ENCODE peak calls at places on chromosomes 7 and 10, in five cellular contexts. Q is right cardiac atrium, Z is ovary, J is cardiac muscle cell, E is colonic mucosa. K is an unnamed sample.
A peak's percentile ranks its signal among the peaks of the same experiment; 100 is the strongest.

GRCh38 chr7:30841801-30842541 is 69.7 kb upstream of the AQP1 start:
- DNase-seq in Z (no peak), Q (no peak), E (no peak), J (no peak), K (no peak)

GRCh38 chr10:21521910-21522533 is 3.5 kb downstream of the SKIDA1 start:
- DNase-seq in E (no peak), J (no peak), Z (no peak), Q (no peak), K (no peak)

GRCh38 chr10:4511559-4511958 is 314.4 kb upstream of the AKR1E2 start:
- DNase-seq in Z (no peak), J (no peak), Q (no peak), E (no peak), K (no peak)

GRCh38 chr10:93175490-93175889 is 101.8 kb downstream of the CYP26A1 start:
- DNase-seq in E (no peak), Q (no peak), J (no peak), Z (no peak), K (no peak)

GRCh38 chr10:72736176-72736795 is 44.3 kb downstream of the MCU start:
- DNase-seq in Z (no peak), E (no peak), J (peak; percentile 87), Q (no peak), K (peak; percentile 33)

GRCh38 chr10:68542046-68542445 is 14.7 kb upstream of the SLC25A16 start:
- DNase-seq in J (peak; percentile 8), Z (no peak), Q (no peak), E (no peak), K (no peak)

GRCh38 chr10:25017247-25017590 is 807 bp downstream of the THNSL1 start:
- DNase-seq in Q (no peak), J (peak; percentile 29), E (peak; percentile 43), Z (peak; percentile 12), K (no peak)

GRCh38 chr7:104272767-104273384 is 55.5 kb upstream of the LHFPL3 start:
- DNase-seq in J (peak; percentile 53), Q (no peak), E (peak; percentile 20), Z (no peak), K (peak; percentile 41)

GRCh38 chr7:117458977-117459583 is 20.7 kb upstream of the CFTR start:
- DNase-seq in J (peak; percentile 59), E (no peak), Z (no peak), Q (no peak), K (no peak)

GRCh38 chr10:101536800-101537199 is 51.3 kb downstream of the POLL start:
- DNase-seq in Z (no peak), J (peak; percentile 32), Q (no peak), E (no peak), K (peak; percentile 49)

GRCh38 chr7:99080679-99081078 is 63.2 kb downstream of the SMURF1 start:
- DNase-seq in Z (no peak), Q (no peak), E (no peak), J (no peak), K (no peak)
- H3K4me1 ChIP-seq in Z (peaks cover 7% of the 10 kb centered on the region), Q (peaks cover 5% of the 10 kb centered on the region), E (peaks cover 7% of the 10 kb centered on the region), J (no peaks in the 10 kb centered on the region), K (peaks cover 26% of the 10 kb centered on the region)

DNA sequence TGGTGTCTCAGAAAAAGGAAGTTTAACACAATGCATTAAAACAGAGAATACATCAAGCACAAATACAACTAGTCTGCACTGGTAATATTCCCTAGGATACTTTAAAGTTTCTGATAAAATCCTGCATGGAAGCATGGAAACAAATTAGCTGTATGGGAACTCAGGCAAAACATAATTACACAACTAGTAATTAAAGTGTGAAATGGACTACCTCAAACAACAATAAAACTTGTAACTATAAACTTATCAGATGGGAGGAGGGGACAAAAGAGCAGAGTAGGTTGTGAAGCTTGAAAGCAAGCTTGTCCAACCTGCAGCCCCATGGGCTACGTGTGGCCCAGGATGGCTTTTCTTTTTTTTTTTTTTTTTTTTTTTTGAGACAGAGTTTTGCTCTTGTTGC is 98.9 kb downstream of the PARD3 start:
- DNase-seq in E (no peak), Q (no peak), J (no peak), Z (no peak), K (no peak)
- H3K4me1 ChIP-seq in E (peaks cover 11% of the 10 kb centered on the region), Q (peaks cover 9% of the 10 kb centered on the region), J (peaks cover 3% of the 10 kb centered on the region), Z (peaks cover 25% of the 10 kb centered on the region), K (peaks cover 78% of the 10 kb centered on the region)

GRCh38 chr10:47404937-47405336 is 20.8 kb upstream of the ZNF488 start:
- DNase-seq in J (no peak), Z (no peak), E (no peak), Q (no peak), K (no peak)
- H3K4me1 ChIP-seq in J (peaks cover 8% of the 10 kb centered on the region), Z (peaks cover 5% of the 10 kb centered on the region), E (no peaks in the 10 kb centered on the region), Q (peaks cover 11% of the 10 kb centered on the region), K (peaks cover 66% of the 10 kb centered on the region)

GRCh38 chr7:140211698-140212097 is 34.9 kb upstream of the KDM7A start:
- DNase-seq in J (no peak), E (no peak), Z (no peak), Q (no peak), K (no peak)
- H3K4me1 ChIP-seq in J (no peaks in the 10 kb centered on the region), E (peaks cover 14% of the 10 kb centered on the region), Z (no peaks in the 10 kb centered on the region), Q (no peaks in the 10 kb centered on the region), K (no peaks in the 10 kb centered on the region)

GRCh38 chr7:134367956-134368749 is 51.4 kb upstream of the SLC35B4 start:
- DNase-seq in E (no peak), Q (no peak), J (no peak), Z (no peak), K (no peak)

GRCh38 chr7:134365341-134366054 is 48.8 kb upstream of the SLC35B4 start:
- DNase-seq in Z (no peak), J (peak; percentile 90), E (no peak), Q (no peak), K (peak; percentile 78)

GRCh38 chr7:134364619-134365037 is 47.9 kb upstream of the SLC35B4 start:
- DNase-seq in J (peak; percentile 64), Q (no peak), E (no peak), Z (no peak), K (peak; percentile 99)

GRCh38 chr7:134368851-134369533 is 52.3 kb upstream of the SLC35B4 start:
- DNase-seq in J (peak; percentile 97), E (peak; percentile 49), Z (no peak), Q (peak; percentile 45), K (peak; percentile 97)

DNA sequence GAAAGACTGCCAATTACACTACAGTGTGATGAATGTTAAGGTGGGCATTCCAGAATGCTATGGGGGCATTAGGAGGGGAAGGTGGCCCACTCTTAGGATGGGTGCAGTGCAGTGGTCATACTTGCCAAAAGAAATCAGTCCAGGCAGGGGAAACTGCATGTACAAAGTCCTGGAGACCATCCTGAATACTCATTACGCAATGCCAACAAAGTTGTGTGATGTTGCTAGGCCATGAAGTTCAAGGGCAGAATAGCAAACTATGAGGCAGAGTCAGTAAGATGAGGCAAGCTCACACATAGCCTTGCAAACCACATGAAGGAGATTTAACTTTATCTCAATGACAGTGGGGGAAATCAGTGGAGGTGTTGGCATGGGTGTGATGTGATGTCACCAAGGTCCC is 49.8 kb upstream of the SLC35B4 start:
- DNase-seq in Q (no peak), J (peak; percentile 58), Z (no peak), E (no peak), K (no peak)
- H3K4me1 ChIP-seq in Q (no peaks in the 10 kb centered on the region), J (no peaks in the 10 kb centered on the region), Z (no peaks in the 10 kb centered on the region), E (no peaks in the 10 kb centered on the region), K (peaks cover 77% of the 10 kb centered on the region)

GRCh38 chr10:62638062-62638477 is 166.4 kb upstream of the ADO start:
- DNase-seq in E (no peak), Q (no peak), J (peak; percentile 88), Z (no peak), K (no peak)
- H3K4me1 ChIP-seq in E (no peaks in the 10 kb centered on the region), Q (peaks cover 4% of the 10 kb centered on the region), J (peaks cover 17% of the 10 kb centered on the region), Z (peaks cover 10% of the 10 kb centered on the region), K (no peaks in the 10 kb centered on the region)

GRCh38 chr7:130996205-130996840 is 262.3 kb upstream of the KLF14 start:
- DNase-seq in E (peak; percentile 64), Q (no peak), Z (no peak), J (no peak), K (no peak)
- H3K4me1 ChIP-seq in E (peaks cover 29% of the 10 kb centered on the region), Q (peaks cover 34% of the 10 kb centered on the region), Z (peaks cover 34% of the 10 kb centered on the region), J (no peaks in the 10 kb centered on the region), K (peaks cover 61% of the 10 kb centered on the region)

K was measured in A549.